ENCODE peak calls at places on chromosomes 2 and 18, in five cellular contexts. Q, S, W, M and U are unnamed samples.

GRCh38 chr2:105287692-105288091 is 41.8 kb downstream of the TGFBRAP1 start:
- DNase-seq in Q (peak), S (peak), W (peak), M (no peak), U (no peak)

GRCh38 chr2:10405441-10405840 is 42.7 kb downstream of the ODC1 start:
- DNase-seq in S (peak), Q (peak), M (peak), W (peak), U (peak)

GRCh38 chr18:32470136-32470712 is 458 bp downstream of the GAREM1 start:
- DNase-seq in Q (no peak), S (no peak), W (peak), M (no peak), U (peak)

GRCh38 chr2:140257692-140258300 is 1477.6 kb upstream of the NXPH2 start:
- DNase-seq in M (no peak), S (no peak), Q (no peak), W (no peak), U (no peak)

GRCh38 chr2:210568108-210568507 is 11.7 kb downstream of the CPS1 start:
- DNase-seq in S (no peak), M (no peak), Q (no peak), W (no peak), U (no peak)

GRCh38 chr2:29544031-29544430 is 377.4 kb downstream of the ALK start:
- DNase-seq in W (no peak), M (no peak), Q (no peak), S (no peak), U (no peak)

GRCh38 chr2:9473985-9474360 is 378 bp upstream of the IAH1 start:
- DNase-seq in W (no peak), M (no peak), Q (no peak), S (no peak), U (peak)

GRCh38 chr18:41938445-41938844 is 16.6 kb upstream of the PIK3C3 start:
- DNase-seq in M (no peak), W (peak), Q (peak), S (no peak), U (no peak)

GRCh38 chr2:140286377-140286776 is 1506.2 kb upstream of the NXPH2 start:
- DNase-seq in S (no peak), M (peak), Q (no peak), W (no peak), U (no peak)

GRCh38 chr2:77479895-77480294 is 42.3 kb downstream of the LRRTM4 start:
- DNase-seq in W (no peak), S (no peak), M (no peak), Q (no peak), U (no peak)

GRCh38 chr2:223944704-223945531 is at the start of gene WDFY1:
- DNase-seq in M (peak), W (peak), S (peak), Q (peak), U (peak)

GRCh38 chr2:238383743-238384370 is 42.9 kb upstream of the ASB1 start:
- DNase-seq in M (no peak), Q (no peak), S (no peak), W (no peak), U (no peak)

GRCh38 chr2:190684941-190685340 is 36.1 kb downstream of the NAB1 start:
- DNase-seq in S (no peak), Q (no peak), W (no peak), M (no peak), U (no peak)

GRCh38 chr2:54318810-54319209 is 62.8 kb upstream of the TSPYL6 start:
- DNase-seq in M (no peak), S (no peak), W (no peak), Q (no peak), U (no peak)

GRCh38 chr18:11997466-11997865 is 16.2 kb downstream of the IMPA2 start:
- DNase-seq in Q (no peak), M (no peak), S (no peak), W (no peak), U (no peak)

GRCh38 chr2:196307775-196308174 is 136.4 kb upstream of the STK17B start:
- DNase-seq in W (no peak), S (no peak), Q (no peak), M (no peak), U (no peak)